ENCODE peak calls at places on chromosomes 2 and 18, in nine cellular contexts. R is A549, I is GM23338, D is neural progenitor cell, F is K562, K is fibroblast of lung, J is IMR-90, L is H1, X is hepatocyte. T is an unnamed sample. For H3K4me1, the result is how much of the 10 kb centered on the place peaks cover.

GRCh38 chr2:204667990-204668389 is 122.7 kb downstream of the PARD3B start:
- DNase-seq in J (no peak), I (no peak), D (no peak), K (no peak), F (no peak), X (no peak), L (no peak), R (no peak), T (no peak)

GRCh38 chr18:8253943-8254342 is 355.3 kb upstream of the RAB12 start:
- DNase-seq in R (no peak), F (no peak), L (no peak), X (no peak), D (no peak), J (no peak), K (no peak), I (no peak), T (no peak)

GRCh38 chr2:233426619-233427342 is 72.5 kb downstream of the DGKD start:
- DNase-seq in L (no peak), R (no peak), X (no peak), J (peak), K (peak), F (peak), I (peak), D (no peak), T (no peak)

GRCh38 chr18:5237083-5237722 is 40.1 kb upstream of the AKAIN1 start:
- DNase-seq in I (no peak), R (no peak), L (no peak), D (no peak), J (peak), F (peak), X (no peak), K (peak), T (peak)

GRCh38 chr2:9333591-9334171 is 89.6 kb downstream of the ITGB1BP1 start:
- DNase-seq in K (peak), D (peak), R (peak), X (peak), I (peak), J (peak), L (peak), F (peak), T (no peak)

GRCh38 chr2:96867756-96868554 is 1.9 kb downstream of the SEMA4C start:
- DNase-seq in X (no peak), K (no peak), I (no peak), R (no peak), F (no peak), D (no peak), J (no peak), L (no peak), T (peak)

GRCh38 chr2:15142069-15142689 is 419.0 kb downstream of the NBAS start:
- DNase-seq in J (peak), K (peak), R (no peak), I (no peak), L (no peak), X (no peak), F (no peak), D (no peak), T (peak)

GRCh38 chr2:96655491-96655973 is 13.0 kb downstream of the FER1L5 start:
- DNase-seq in J (no peak), K (no peak), I (no peak), R (no peak), F (no peak), D (no peak), X (no peak), L (no peak), T (no peak)

GRCh38 chr2:89834306-89834705 is 1142.8 kb downstream of the RPIA start:
- DNase-seq in R (no peak), F (no peak), I (no peak), J (no peak), X (no peak), K (no peak), D (no peak), L (no peak), T (no peak)

GRCh38 chr2:29443086-29443485 is 327.9 kb downstream of the CLIP4 start:
- DNase-seq in L (no peak), J (no peak), I (no peak), F (no peak), X (no peak), K (no peak), R (no peak), D (no peak), T (no peak)

GRCh38 chr18:31497711-31498449 is at the start of gene DSG2:
- DNase-seq in F (peak), I (peak), D (peak), L (peak), K (peak), X (peak), R (peak), J (no peak), T (peak)

GRCh38 chr2:217482343-217482742 is 520.5 kb downstream of the TNS1 start:
- DNase-seq in D (no peak), F (no peak), I (no peak), X (no peak), J (no peak), L (no peak), R (no peak), K (no peak), T (no peak)

GRCh38 chr18:54883816-54884604 is 55.7 kb downstream of the RAB27B start:
- DNase-seq in R (no peak), J (peak), K (peak), X (no peak), L (no peak), D (no peak), F (no peak), I (no peak), T (peak)

GRCh38 chr2:110955045-110955444 is 165.7 kb upstream of the BCL2L11 start:
- DNase-seq in K (no peak), J (no peak), I (no peak), D (no peak), F (no peak), L (no peak), R (no peak), X (no peak), T (no peak)

GRCh38 chr2:20282916-20283592 is 58.1 kb upstream of the SDC1 start:
- DNase-seq in J (peak), R (no peak), I (no peak), L (no peak), F (no peak), X (peak), K (peak), D (no peak), T (no peak)

GRCh38 chr2:29080886-29081743 is 6.8 kb upstream of the PCARE start:
- DNase-seq in J (no peak), D (no peak), K (no peak), I (no peak), R (no peak), L (no peak), X (no peak), F (no peak), T (peak)

GRCh38 chr2:111975053-111975552 is 76.7 kb downstream of the MERTK start:
- DNase-seq in L (peak), J (peak), K (peak), X (peak), D (no peak), R (peak), F (no peak), I (no peak), T (peak)

GRCh38 chr2:348517-348916 is 60.6 kb upstream of the ALKAL2 start:
- DNase-seq in D (no peak), K (peak), L (no peak), I (no peak), F (no peak), J (no peak), X (no peak), R (no peak), T (no peak)

GRCh38 chr2:201936817-201937216 is 96.8 kb upstream of the FZD7 start:
- DNase-seq in J (no peak), R (no peak), F (no peak), K (no peak), L (no peak), D (no peak), I (no peak), X (peak), T (no peak)

GRCh38 chr18:56257215-56257614 is 381.2 kb downstream of the TXNL1 start:
- DNase-seq in K (peak), I (no peak), R (no peak), J (peak), X (peak), F (no peak), L (no peak), D (no peak), T (peak)

GRCh38 chr2:236684534-236685256 is 115.1 kb downstream of the ACKR3 start:
- DNase-seq in R (no peak), X (no peak), K (no peak), J (no peak), D (peak), I (peak), F (no peak), L (peak), T (peak)

GRCh38 chr2:22359020-22359672 is 1025.8 kb upstream of the KLHL29 start:
- DNase-seq in R (no peak), F (no peak), J (no peak), X (no peak), K (no peak), I (no peak), D (no peak), L (no peak), T (no peak)

GRCh38 chr2:22361571-22361970 is 1023.4 kb upstream of the KLHL29 start:
- DNase-seq in D (no peak), J (no peak), L (no peak), K (no peak), I (no peak), X (no peak), R (no peak), F (no peak), T (no peak)

GRCh38 chr2:22360735-22361374 is 1024.1 kb upstream of the KLHL29 start:
- DNase-seq in L (no peak), X (peak), J (no peak), K (no peak), D (no peak), F (no peak), R (no peak), I (no peak), T (no peak)

GRCh38 chr2:22355816-22356433 is 1029.1 kb upstream of the KLHL29 start:
- DNase-seq in J (peak), L (no peak), I (peak), X (peak), R (peak), D (peak), K (no peak), F (peak), T (no peak)
- H3K4me2 ChIP-seq in J (no peak), L (no peak), I (no peak), X (no peak), R (no peak), D (no peak), K (no peak), F (no peak), T (no peak)

GRCh38 chr2:32792416-32792815 is 154.3 kb upstream of the LTBP1 start:
- DNase-seq in K (no peak), R (no peak), X (no peak), I (no peak), J (no peak), F (no peak), L (no peak), D (no peak), T (no peak)
- H3K27ac ChIP-seq in K (no peak), R (no peak), X (no peak), I (no peak), J (no peak), F (no peak), L (no peak), D (no peak), T (no peak)

GRCh38 chr2:68829764-68830163 is 41.4 kb downstream of the BMP10 start:
- DNase-seq in I (no peak), K (no peak), D (no peak), F (no peak), J (no peak), L (no peak), X (no peak), R (no peak), T (no peak)

GRCh38 chr2:68833162-68833561 is 38.0 kb downstream of the BMP10 start:
- DNase-seq in F (no peak), X (no peak), D (no peak), R (no peak), J (no peak), K (no peak), L (no peak), I (no peak), T (no peak)

GRCh38 chr2:68831688-68832087 is 39.5 kb downstream of the BMP10 start:
- DNase-seq in R (no peak), X (no peak), K (peak), F (no peak), J (peak), L (no peak), D (no peak), I (no peak), T (peak)

GRCh38 chr2:68834737-68835136 is 36.5 kb downstream of the BMP10 start:
- DNase-seq in K (no peak), R (no peak), L (no peak), J (no peak), D (no peak), X (no peak), F (no peak), I (no peak), T (no peak)

DNA sequence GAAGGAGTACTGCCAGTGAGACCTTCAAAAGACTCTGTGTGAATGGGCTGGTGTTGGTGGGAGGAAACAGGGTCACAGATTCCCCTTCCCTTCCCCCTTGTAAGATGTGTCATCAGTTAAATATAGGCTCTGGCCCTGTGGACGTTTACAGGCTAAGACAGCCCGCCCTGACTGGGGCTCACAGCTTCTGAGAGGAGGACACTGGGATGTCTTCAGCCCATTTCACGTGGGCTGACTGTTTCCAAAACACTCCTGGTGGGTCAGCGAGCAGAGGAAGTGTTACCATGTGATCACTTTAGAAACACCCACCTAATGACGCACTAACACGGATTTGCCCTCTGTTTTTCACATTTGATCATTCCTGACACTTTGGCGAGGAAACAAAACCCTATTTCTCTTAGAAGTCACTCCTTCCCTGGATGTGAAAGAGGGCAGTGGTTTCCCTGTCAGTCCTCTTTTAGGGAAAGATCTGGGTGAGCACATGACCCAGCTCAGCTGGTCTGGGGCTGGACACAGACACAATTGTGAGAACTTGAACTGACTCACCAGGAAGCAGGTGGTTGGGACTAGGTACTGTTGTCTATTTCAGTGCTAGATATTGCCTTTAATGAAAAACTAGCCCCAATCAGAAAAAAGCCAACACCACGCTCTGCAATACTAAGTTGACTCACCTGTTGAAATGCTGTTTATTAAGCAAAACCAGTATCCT is 38.9 kb downstream of the BMP10 start:
- DNase-seq in L (no peak), R (no peak), K (peak), F (peak), I (no peak), D (no peak), X (peak), J (peak), T (no peak)
- H3K4me1 ChIP-seq in L (under half), R (under half), K (under half), F (under half), I (under half), D (under half), X (under half), J (under half), T (under half)

DNA sequence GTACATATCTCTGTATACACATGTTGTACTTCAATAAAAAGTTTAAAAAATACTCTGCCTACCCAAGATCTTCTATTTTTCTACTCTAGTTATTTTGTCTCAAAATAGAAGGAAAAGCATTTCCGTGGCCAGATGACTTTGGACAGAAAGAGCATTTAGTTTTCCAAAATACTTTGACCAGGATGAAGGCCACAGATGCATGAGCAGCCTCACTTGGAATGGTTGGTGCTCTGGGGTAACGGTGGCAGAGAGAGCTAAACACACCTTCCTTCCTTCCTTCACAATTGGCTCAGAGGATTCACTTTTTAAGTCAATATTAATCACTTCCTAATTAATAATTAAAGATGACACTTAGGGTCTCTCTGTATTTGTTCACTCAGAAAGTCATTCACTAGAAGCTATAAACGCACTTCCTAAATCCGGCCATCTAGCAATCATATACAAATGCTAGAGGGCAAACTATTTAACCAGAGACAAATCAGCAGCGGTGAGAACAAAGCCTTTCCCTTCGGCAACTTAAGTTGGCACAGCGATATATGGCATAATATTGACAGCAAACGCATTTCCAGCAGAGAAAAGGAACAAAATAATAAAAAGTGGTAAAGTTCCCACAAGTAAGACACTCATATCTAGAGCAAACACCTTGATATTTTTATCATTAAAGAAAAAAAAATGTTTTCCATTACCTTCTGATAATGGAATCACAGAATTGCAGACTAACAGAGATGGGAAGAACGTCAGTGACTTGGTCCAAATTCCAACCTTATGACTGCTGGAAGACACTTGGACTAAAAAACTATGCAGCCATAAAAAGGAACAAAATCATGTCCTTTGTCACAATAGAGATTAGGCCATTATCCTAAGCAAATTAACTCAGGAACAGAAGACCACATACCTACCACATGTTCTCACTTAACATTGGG is 55.9 kb upstream of the NARS1 start:
- DNase-seq in F (no peak), R (no peak), X (no peak), D (no peak), L (no peak), K (peak), J (no peak), I (no peak), T (no peak)
- H3K4me2 ChIP-seq in F (no peak), R (no peak), X (no peak), D (no peak), L (no peak), K (no peak), J (no peak), I (no peak), T (no peak)

GRCh38 chr2:42618116-42618515 is 49.7 kb downstream of the MTA3 start:
- DNase-seq in X (no peak), R (no peak), J (no peak), D (no peak), I (no peak), L (no peak), F (no peak), K (peak), T (no peak)

GRCh38 chr2:42618972-42619371 is 50.5 kb downstream of the MTA3 start:
- DNase-seq in D (no peak), X (no peak), I (no peak), J (peak), F (no peak), K (peak), R (no peak), L (no peak), T (peak)

GRCh38 chr2:42613281-42614064 is 45.0 kb downstream of the MTA3 start:
- DNase-seq in K (peak), I (no peak), J (no peak), D (no peak), L (no peak), F (no peak), R (no peak), X (no peak), T (no peak)

GRCh38 chr2:42614838-42615237 is 46.4 kb downstream of the MTA3 start:
- DNase-seq in J (no peak), D (no peak), R (no peak), L (no peak), X (peak), F (no peak), K (no peak), I (no peak), T (no peak)
- H3K27ac ChIP-seq in J (no peak), D (no peak), R (no peak), L (no peak), X (peak), F (no peak), K (no peak), I (peak), T (no peak)

GRCh38 chr2:200320344-200320743 is 13.9 kb downstream of the SPATS2L start:
- DNase-seq in D (no peak), K (no peak), I (no peak), J (no peak), F (no peak), R (no peak), X (no peak), L (no peak), T (no peak)
- H3K4me1 ChIP-seq in D (half or more), K (under half), I (half or more), J (under half), F (under half), R (half or more), X (half or more), L (under half), T (under half)

DNA sequence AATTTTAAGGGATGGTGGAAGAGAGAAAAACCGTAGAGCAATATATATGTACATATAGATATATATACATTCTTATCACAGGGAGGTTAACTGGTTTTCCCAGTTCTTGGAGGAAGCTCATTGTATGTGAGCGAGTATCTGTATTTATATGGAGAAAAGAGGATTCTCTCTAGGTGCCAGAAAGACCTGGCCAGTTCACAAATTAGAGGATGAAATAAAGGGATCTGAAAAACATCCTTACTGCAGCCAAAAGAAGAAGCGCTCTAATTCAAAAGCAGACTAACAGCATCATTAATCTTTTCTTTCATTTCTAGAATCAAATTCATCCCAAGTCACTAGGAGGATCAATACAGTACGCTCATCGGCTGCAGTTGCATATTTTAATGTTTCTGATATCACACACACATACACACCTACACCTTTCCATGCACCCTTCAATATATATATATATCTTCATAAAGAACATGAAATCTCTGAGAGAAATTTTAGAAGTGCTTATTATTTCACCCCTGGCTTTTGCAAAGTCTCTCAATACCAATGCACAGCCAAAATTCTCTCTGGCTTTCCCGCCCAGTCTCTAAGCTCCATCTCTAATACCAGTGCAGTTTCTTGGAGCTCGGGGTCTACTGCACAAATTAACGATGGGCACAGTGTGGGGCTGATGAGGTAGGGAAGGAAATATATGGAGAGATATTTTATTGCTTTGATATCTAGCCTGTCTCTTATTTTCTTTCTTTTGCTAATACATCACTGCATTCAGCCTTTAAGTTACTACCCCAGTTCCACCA is 734 bp downstream of the NRXN1 start:
- DNase-seq in K (no peak), L (no peak), D (no peak), F (no peak), X (no peak), J (no peak), R (no peak), I (no peak), T (no peak)
- H3K4me2 ChIP-seq in K (no peak), L (peak), D (peak), F (no peak), X (peak), J (no peak), R (no peak), I (peak), T (no peak)

GRCh38 chr2:127065299-127065931 is 41.5 kb downstream of the BIN1 start:
- DNase-seq in D (no peak), F (no peak), J (no peak), I (no peak), X (no peak), R (no peak), L (no peak), K (no peak), T (no peak)
- H3K27ac ChIP-seq in D (no peak), F (peak), J (peak), I (no peak), X (peak), R (peak), L (no peak), K (peak), T (peak)

DNA sequence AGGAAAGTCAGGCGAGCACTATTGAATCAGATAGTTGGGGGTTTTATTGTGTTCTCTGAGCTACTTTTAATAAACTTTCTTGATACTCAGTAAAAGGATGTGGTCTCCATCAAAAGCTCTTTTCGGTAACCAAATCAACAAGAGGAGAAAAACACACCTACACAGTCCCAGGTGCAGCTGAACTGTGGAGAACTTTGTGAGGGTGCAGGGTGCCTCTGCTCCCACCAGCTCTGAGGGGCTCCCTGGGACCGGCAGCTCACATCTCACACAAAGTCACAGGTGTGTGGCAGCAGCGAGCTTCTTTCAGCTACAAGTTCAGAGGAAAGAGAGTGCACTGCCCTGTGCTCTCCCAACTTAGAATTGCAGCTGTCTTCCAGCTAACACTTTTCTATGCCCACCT is 650.4 kb downstream of the RNF144A start:
- DNase-seq in D (no peak), X (no peak), F (no peak), R (no peak), L (no peak), I (peak), K (no peak), J (no peak), T (no peak)
- H3K4me1 ChIP-seq in D (under half), X (under half), F (under half), R (under half), L (under half), I (under half), K (under half), J (under half), T (under half)